ENCODE peak calls at places on chromosomes 7 and 10, in six cellular contexts. F, U, H, A, X and P are unnamed samples.

GRCh38 chr7:25671087-25671486 is 442.8 kb upstream of the NPVF start:
- DNase-seq in F (no peak), U (no peak), H (no peak), A (no peak), X (no peak), P (no peak)

GRCh38 chr7:135773451-135773850 is 24.8 kb upstream of the FAM180A start:
- DNase-seq in F (peak; percentile 32), U (no peak), H (no peak), A (no peak), X (no peak), P (peak; percentile 17)

GRCh38 chr7:80249184-80249583 is 114.6 kb downstream of the GNAI1 start:
- DNase-seq in F (no peak), U (no peak), H (no peak), A (no peak), X (no peak), P (no peak)

GRCh38 chr10:20912969-20913368 is 15.9 kb upstream of the NEBL start:
- DNase-seq in F (no peak), U (no peak), H (no peak), A (no peak), X (no peak), P (no peak)

GRCh38 chr7:134527979-134528371 is 608 bp downstream of the AKR1B10 start:
- DNase-seq in F (peak; percentile 47), U (no peak), H (peak; percentile 82), A (no peak), X (peak; percentile 17), P (peak; percentile 56)

GRCh38 chr10:14670551-14671240 is 104.0 kb downstream of the FAM107B start:
- DNase-seq in F (peak; percentile 58), U (no peak), H (peak; percentile 61), A (no peak), X (no peak), P (peak; percentile 57)

GRCh38 chr10:3779146-3779707 is 5.8 kb downstream of the KLF6 start:
- DNase-seq in F (no peak), U (no peak), H (peak; percentile 70), A (no peak), X (no peak), P (no peak)

GRCh38 chr7:95549818-95550529 is 46.3 kb downstream of the PDK4 start:
- DNase-seq in F (peak; percentile 87), U (no peak), H (peak; percentile 86), A (peak; percentile 51), X (no peak), P (peak; percentile 90)

GRCh38 chr10:101494650-101495049 is 93.4 kb downstream of the POLL start:
- DNase-seq in F (no peak), U (no peak), H (no peak), A (no peak), X (no peak), P (no peak)

GRCh38 chr10:97494863-97495506 is 3.2 kb downstream of the MMS19 start:
- DNase-seq in F (peak; percentile 40), U (peak; percentile 52), H (peak; percentile 38), A (no peak), X (peak; percentile 73), P (no peak)

GRCh38 chr10:74981831-74982633 is 129.4 kb upstream of the SAMD8 start:
- DNase-seq in F (no peak), U (no peak), H (no peak), A (no peak), X (no peak), P (no peak)

GRCh38 chr7:43659549-43659896 is 69.8 kb downstream of the COA1 start:
- DNase-seq in F (no peak), U (no peak), H (no peak), A (no peak), X (no peak), P (no peak)

GRCh38 chr10:88178758-88179157 is 315.3 kb downstream of the PTEN start:
- DNase-seq in F (no peak), U (no peak), H (no peak), A (no peak), X (no peak), P (no peak)

GRCh38 chr10:110843031-110843430 is 28.7 kb upstream of the PDCD4 start:
- DNase-seq in F (no peak), U (peak; percentile 98), H (no peak), A (no peak), X (no peak), P (no peak)

GRCh38 chr10:14605231-14605925 is 169.3 kb downstream of the FAM107B start:
- DNase-seq in F (no peak), U (no peak), H (peak; percentile 88), A (peak; percentile 15), X (peak; percentile 14), P (peak; percentile 82)

GRCh38 chr7:37083311-37084096 is 359.2 kb upstream of the AOAH start:
- DNase-seq in F (no peak), U (no peak), H (peak; percentile 37), A (no peak), X (no peak), P (no peak)

GRCh38 chr10:43204943-43205671 is 61.8 kb downstream of the RASGEF1A start:
- DNase-seq in F (peak; percentile 73), U (peak; percentile 77), H (peak; percentile 78), A (peak; percentile 68), X (peak; percentile 84), P (peak; percentile 70)

GRCh38 chr7:137151056-137151731 is 192.3 kb downstream of the PTN start:
- DNase-seq in F (peak; percentile 51), U (no peak), H (peak; percentile 52), A (no peak), X (no peak), P (peak; percentile 58)

GRCh38 chr10:12534824-12535223 is 185.5 kb downstream of the CAMK1D start:
- DNase-seq in F (no peak), U (no peak), H (no peak), A (no peak), X (no peak), P (peak; percentile 43)

GRCh38 chr10:126734957-126735356 is 64.5 kb upstream of the C10orf90 start:
- DNase-seq in F (no peak), U (no peak), H (peak; percentile 71), A (no peak), X (no peak), P (no peak)

GRCh38 chr10:102646610-102647432 is 2.5 kb downstream of the TRIM8 start:
- DNase-seq in F (peak; percentile 51), U (peak; percentile 86), H (peak; percentile 69), A (peak; percentile 32), X (no peak), P (no peak)

GRCh38 chr7:124723012-124723411 is 42.6 kb downstream of the GPR37 start:
- DNase-seq in F (no peak), U (no peak), H (no peak), A (peak; percentile 52), X (no peak), P (peak; percentile 88)

GRCh38 chr10:43037440-43037839 is 39.4 kb upstream of the RET start:
- DNase-seq in F (no peak), U (no peak), H (no peak), A (no peak), X (no peak), P (no peak)

GRCh38 chr10:92011560-92012214 is 88.1 kb downstream of the BTAF1 start:
- DNase-seq in F (no peak), U (no peak), H (peak; percentile 81), A (peak; percentile 69), X (no peak), P (peak; percentile 82)
- TF ChIP-seq EZH2phosphoT487 in F (no peak), U (no peak), H (no peak), A (no peak), X (no peak), P (no peak)

GRCh38 chr10:56240471-56240870 is 120.6 kb downstream of the ZWINT start:
- DNase-seq in F (no peak), U (no peak), H (no peak), A (no peak), X (no peak), P (no peak)
- TF ChIP-seq EZH2phosphoT487 in F (no peak), U (no peak), H (no peak), A (no peak), X (no peak), P (no peak)

DNA sequence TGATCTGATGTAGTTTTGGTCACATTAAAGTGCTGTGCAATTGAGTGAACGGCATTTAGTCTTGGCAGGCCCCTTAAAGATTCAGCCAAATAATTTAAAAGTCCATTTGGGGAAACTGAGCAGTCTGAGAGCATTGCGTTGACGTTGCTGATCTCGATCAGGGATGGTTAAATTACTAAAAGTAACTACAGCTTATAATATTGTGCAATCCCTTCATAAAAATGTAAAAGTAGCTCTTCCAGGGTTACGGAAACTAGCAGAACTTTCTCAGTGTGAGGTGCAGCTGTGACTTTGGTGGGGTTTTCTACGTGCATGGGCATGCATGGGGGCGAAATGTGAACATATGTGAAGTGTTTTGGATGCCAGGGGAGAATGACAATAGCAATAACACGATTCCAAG is 184.5 kb upstream of the RNF32 start:
- DNase-seq in F (no peak), U (no peak), H (no peak), A (no peak), X (no peak), P (no peak)
- TF ChIP-seq EZH2phosphoT487 in F (no peak), U (no peak), H (no peak), A (no peak), X (no peak), P (no peak)

DNA sequence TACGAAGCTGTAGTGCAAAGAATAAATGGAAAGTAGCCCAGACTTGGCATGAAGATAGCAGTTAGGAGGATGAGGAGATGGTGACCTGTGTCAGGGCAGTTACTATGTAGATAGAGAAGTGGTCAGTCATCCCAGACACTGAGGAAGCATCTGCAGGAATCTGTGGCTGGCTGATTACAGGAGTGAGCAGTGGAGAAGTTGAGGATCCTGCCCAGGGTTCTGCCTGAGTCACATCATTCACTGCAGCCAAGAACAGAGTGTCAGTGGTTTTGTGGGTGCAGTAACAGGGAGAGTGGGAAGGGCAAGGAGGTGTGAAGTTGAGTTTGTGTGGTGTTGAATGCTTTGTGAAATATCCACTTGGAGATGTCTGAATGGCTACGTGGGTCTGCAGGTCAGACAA is 676.4 kb upstream of the NRP1 start:
- DNase-seq in F (no peak), U (no peak), H (peak; percentile 83), A (no peak), X (no peak), P (no peak)
- TF ChIP-seq EZH2phosphoT487 in F (no peak), U (no peak), H (peak; percentile 45), A (no peak), X (no peak), P (no peak)

GRCh38 chr7:15921576-15921975 is 235.1 kb upstream of the MEOX2 start:
- DNase-seq in F (no peak), U (no peak), H (peak; percentile 87), A (no peak), X (no peak), P (peak; percentile 83)

GRCh38 chr7:15920953-15921352 is 234.5 kb upstream of the MEOX2 start:
- DNase-seq in F (no peak), U (no peak), H (no peak), A (no peak), X (no peak), P (peak; percentile 92)

GRCh38 chr7:15916666-15917388 is 230.3 kb upstream of the MEOX2 start:
- DNase-seq in F (no peak), U (no peak), H (peak; percentile 51), A (no peak), X (no peak), P (peak; percentile 16)

GRCh38 chr7:15914611-15915010 is 228.1 kb upstream of the MEOX2 start:
- DNase-seq in F (no peak), U (no peak), H (no peak), A (no peak), X (no peak), P (no peak)

GRCh38 chr7:15915694-15916093 is 229.2 kb upstream of the MEOX2 start:
- DNase-seq in F (no peak), U (no peak), H (no peak), A (no peak), X (no peak), P (no peak)
- TF ChIP-seq EZH2phosphoT487 in F (no peak), U (no peak), H (no peak), A (no peak), X (no peak), P (no peak)